ENCODE peak calls at places on chromosomes 1 and 21, in six cellular contexts. S is endothelial cell, J is progenitor cell of endocrine pancreas, L is BJ, Z is suprapubic skin, I is fibroblast of lung. Q is an unnamed sample.

GRCh38 chr1:27527857-27528700 is 38.1 kb upstream of the WASF2 start:
- DNase-seq in J (peak), Z (peak), I (no peak), L (no peak), S (peak), Q (no peak)

GRCh38 chr21:33014331-33014730 is 11.4 kb upstream of the OLIG2 start:
- DNase-seq in L (no peak), S (no peak), I (no peak), J (no peak), Z (no peak), Q (no peak)

GRCh38 chr21:44575307-44576024 is 1.9 kb downstream of the KRTAP10-4 start:
- DNase-seq in Z (no peak), S (no peak), L (no peak), J (no peak), I (no peak), Q (peak)

GRCh38 chr1:116325922-116326321 is 47.1 kb upstream of the ATP1A1 start:
- DNase-seq in I (no peak), Z (no peak), S (no peak), J (no peak), L (no peak), Q (no peak)

GRCh38 chr1:913491-914252 is 10.1 kb upstream of the SAMD11 start:
- DNase-seq in J (peak), I (no peak), L (no peak), Z (peak), S (peak), Q (peak)

GRCh38 chr1:55481634-55482033 is 266.5 kb upstream of the USP24 start:
- DNase-seq in Z (no peak), S (no peak), I (no peak), L (no peak), J (no peak), Q (no peak)

GRCh38 chr1:167297222-167298214 is 76.8 kb downstream of the POU2F1 start:
- DNase-seq in Z (no peak), L (no peak), I (peak), J (no peak), S (no peak), Q (no peak)

GRCh38 chr1:171251042-171251740 is 2.9 kb downstream of the FMO1 start:
- DNase-seq in S (peak), I (peak), Z (no peak), J (peak), L (no peak), Q (no peak)

GRCh38 chr1:213786683-213787082 is 201.1 kb upstream of the PROX1 start:
- DNase-seq in Z (no peak), L (no peak), S (no peak), I (no peak), J (no peak), Q (no peak)

DNA sequence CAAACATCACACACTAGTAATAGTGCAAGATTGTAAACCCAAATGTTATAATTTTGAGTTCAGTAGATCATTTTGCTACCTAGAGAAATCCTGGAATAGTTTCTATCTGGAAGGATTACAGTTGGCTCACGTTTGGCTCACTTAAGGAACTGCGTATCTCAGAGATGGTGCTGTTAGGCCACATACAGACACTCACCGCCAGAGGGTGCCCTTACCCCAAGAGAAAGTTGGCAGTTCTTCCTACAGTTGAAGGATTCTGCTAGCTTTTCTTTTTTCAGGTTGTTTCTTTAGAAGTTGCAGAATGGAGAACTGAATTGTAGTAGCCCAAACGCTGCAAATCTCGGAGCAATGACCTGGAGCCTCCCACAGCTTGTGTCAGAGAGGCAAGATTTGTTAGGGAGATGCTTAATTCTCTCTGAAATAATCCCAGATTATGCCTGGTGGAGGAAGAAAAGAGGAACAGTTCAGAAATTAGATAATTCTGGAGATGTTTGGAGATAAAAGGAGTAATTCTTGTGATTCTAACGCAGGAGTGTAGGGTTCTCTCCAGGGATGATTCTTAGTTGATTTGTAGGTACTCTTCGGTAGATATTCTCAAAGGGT is 87.9 kb upstream of the PAPPA2 start:
- DNase-seq in S (peak), Z (peak), L (peak), I (peak), J (peak), Q (no peak)
- TF ChIP-seq CTCF in S (peak), Z (peak), L (peak), I (peak), J (peak), Q (peak)

GRCh38 chr21:40049959-40050290 is 182.7 kb downstream of the PCP4 start:
- DNase-seq in J (no peak), S (no peak), I (no peak), L (no peak), Z (no peak), Q (no peak)
- TF ChIP-seq CTCF in J (no peak), S (no peak), I (no peak), L (no peak), Z (no peak), Q (no peak)

GRCh38 chr1:156928043-156928602 is 7.7 kb downstream of the LRRC71 start:
- DNase-seq in L (no peak), S (no peak), J (no peak), I (no peak), Z (no peak), Q (no peak)
- TF ChIP-seq CTCF in L (no peak), S (peak), J (no peak), I (peak), Z (no peak), Q (peak)

DNA sequence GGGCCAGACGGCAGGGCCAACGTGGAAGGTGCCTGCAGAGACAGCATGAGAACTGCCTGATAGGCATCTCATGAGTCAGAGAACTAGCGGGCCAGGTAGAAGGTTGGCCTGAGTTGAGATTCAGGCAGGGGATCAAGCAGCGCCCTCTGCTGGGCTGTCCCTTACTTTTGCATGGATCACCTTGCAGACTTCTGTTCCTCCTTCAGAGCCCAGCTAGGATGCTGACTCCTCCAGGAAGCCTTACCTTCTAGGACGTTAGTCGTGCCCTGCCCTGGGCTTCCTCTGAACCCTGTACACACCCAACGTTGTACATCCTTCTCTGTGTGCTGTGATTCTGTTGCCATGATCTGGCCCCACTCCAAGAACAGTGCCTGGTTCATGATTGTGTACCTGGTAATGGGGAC is 231.3 kb upstream of the VAMP3 start:
- DNase-seq in L (no peak), Z (no peak), J (peak), S (peak), I (no peak), Q (no peak)
- TF ChIP-seq CTCF in L (peak), Z (no peak), J (peak), S (peak), I (no peak), Q (peak)